ENCODE peak calls at places on chromosomes 13 and 19, in eight cellular contexts. J, M, K, E, Z, D, F and Q are unnamed samples.
A peak's percentile ranks its signal among the peaks of the same experiment; 100 is the strongest.

GRCh38 chr19:7326105-7326877 is 22.4 kb upstream of the ARHGEF18 start:
- DNase-seq in J (peak; percentile 74), M (no peak), K (no peak), E (peak; percentile 38), Z (no peak), D (no peak), F (no peak), Q (peak; percentile 57)

GRCh38 chr13:25725104-25725503 is 326.7 kb downstream of the SHISA2 start:
- DNase-seq in J (no peak), M (no peak), K (no peak), E (no peak), Z (no peak), D (no peak), F (no peak), Q (no peak)

GRCh38 chr13:27976362-27977177 is 7.5 kb upstream of the CDX2 start:
- DNase-seq in J (no peak), M (no peak), K (no peak), E (no peak), Z (no peak), D (no peak), F (no peak), Q (no peak)

GRCh38 chr19:33306853-33307792 is 4.8 kb upstream of the CEBPA start:
- DNase-seq in J (peak; percentile 33), M (no peak), K (no peak), E (no peak), Z (no peak), D (no peak), F (peak; percentile 84), Q (no peak)

GRCh38 chr13:35716644-35717170 is 240.2 kb upstream of the MAB21L1 start:
- DNase-seq in J (no peak), M (no peak), K (no peak), E (no peak), Z (no peak), D (no peak), F (no peak), Q (no peak)

GRCh38 chr13:43846496-43846895 is 33.0 kb downstream of the CCDC122 start:
- DNase-seq in J (no peak), M (no peak), K (no peak), E (no peak), Z (no peak), D (no peak), F (no peak), Q (no peak)

GRCh38 chr13:114071991-114072390 is 60.4 kb downstream of the RASA3 start:
- DNase-seq in J (no peak), M (no peak), K (peak; percentile 11), E (no peak), Z (no peak), D (no peak), F (no peak), Q (no peak)

GRCh38 chr13:64446372-64446771 is 2783.8 kb downstream of the PCDH9 start:
- DNase-seq in J (no peak), M (no peak), K (no peak), E (peak; percentile 20), Z (no peak), D (no peak), F (no peak), Q (peak; percentile 24)

GRCh38 chr19:13843104-13843921 is 33.6 kb upstream of the NANOS3 start:
- DNase-seq in J (peak; percentile 75), M (peak; percentile 87), K (no peak), E (peak; percentile 86), Z (no peak), D (peak; percentile 72), F (peak; percentile 69), Q (peak; percentile 97)

GRCh38 chr13:29917573-29918091 is 67.2 kb upstream of the UBL3 start:
- DNase-seq in J (no peak), M (no peak), K (no peak), E (no peak), Z (no peak), D (no peak), F (no peak), Q (no peak)

GRCh38 chr13:48094404-48094780 is 512 bp downstream of the MED4 start:
- DNase-seq in J (no peak), M (no peak), K (no peak), E (no peak), Z (no peak), D (no peak), F (no peak), Q (no peak)

GRCh38 chr13:20945952-20946383 is 43.4 kb upstream of the XPO4 start:
- DNase-seq in J (peak; percentile 22), M (no peak), K (no peak), E (no peak), Z (no peak), D (no peak), F (no peak), Q (no peak)

GRCh38 chr19:46958542-46958941 is 61.1 kb upstream of the NPAS1 start:
- DNase-seq in J (no peak), M (no peak), K (no peak), E (no peak), Z (no peak), D (no peak), F (no peak), Q (peak; percentile 50)

GRCh38 chr13:73681015-73681414 is 453.2 kb downstream of the KLF12 start:
- DNase-seq in J (no peak), M (no peak), K (no peak), E (no peak), Z (no peak), D (no peak), F (no peak), Q (no peak)

GRCh38 chr19:7919681-7920519 is at the start of gene SNAPC2:
- DNase-seq in J (peak; percentile 98), M (peak; percentile 85), K (peak; percentile 93), E (peak; percentile 94), Z (peak; percentile 66), D (peak; percentile 97), F (peak; percentile 96), Q (peak; percentile 94)

GRCh38 chr13:23428183-23428528 is 5.3 kb downstream of the SACS start:
- DNase-seq in J (no peak), M (no peak), K (no peak), E (no peak), Z (no peak), D (no peak), F (no peak), Q (no peak)

DNA sequence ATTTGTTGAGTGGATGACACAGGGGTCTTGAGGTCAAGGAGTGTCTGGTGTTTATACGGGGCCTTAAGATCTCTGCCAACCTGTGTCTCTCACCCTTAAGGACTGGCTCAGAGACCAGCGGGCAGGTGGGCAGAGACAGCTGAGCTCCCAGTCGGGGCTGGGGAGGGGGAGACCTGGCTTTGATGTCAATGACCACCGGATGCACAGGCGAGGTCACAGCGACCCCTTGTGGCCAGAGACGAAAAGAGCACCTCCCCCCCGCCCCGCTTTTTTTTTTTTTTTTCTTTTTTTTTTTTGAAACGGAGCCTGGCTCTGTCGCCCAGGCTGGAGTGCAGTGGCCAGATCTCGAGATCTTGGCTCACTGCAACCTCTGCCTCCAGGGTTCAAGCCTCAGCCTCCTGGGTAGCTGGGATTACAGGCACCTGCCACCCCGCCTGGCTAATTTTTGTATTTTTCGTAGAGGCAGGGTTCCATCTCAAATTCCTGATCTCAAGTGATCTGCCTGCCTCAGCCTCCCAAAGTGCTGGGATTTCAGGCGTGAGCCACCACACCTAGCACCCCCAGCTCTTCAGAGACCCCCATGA is 12.1 kb upstream of the KLK14 start:
- DNase-seq in J (no peak), M (peak; percentile 31), K (no peak), E (peak; percentile 34), Z (no peak), D (peak; percentile 30), F (no peak), Q (peak; percentile 19)
- TF ChIP-seq CTCF in J (peak; percentile 67), M (peak; percentile 94), K (peak; percentile 33), E (peak; percentile 80), Z (peak; percentile 64), D (peak; percentile 62), F (peak; percentile 59), Q (peak; percentile 69)

GRCh38 chr13:38900188-38900587 is 90.4 kb downstream of the STOML3 start:
- DNase-seq in J (no peak), M (no peak), K (no peak), E (no peak), Z (no peak), D (no peak), F (no peak), Q (no peak)
- TF ChIP-seq CTCF in J (no peak), M (no peak), K (no peak), E (no peak), Z (no peak), D (no peak), F (no peak), Q (no peak)

GRCh38 chr19:55118401-55118991 is 1.1 kb upstream of the PPP1R12C start:
- DNase-seq in J (peak; percentile 35), M (no peak), K (no peak), E (peak; percentile 54), Z (no peak), D (peak; percentile 52), F (peak; percentile 71), Q (no peak)

GRCh38 chr19:55116232-55117062 is 990 bp downstream of the PPP1R12C start:
- DNase-seq in J (peak; percentile 69), M (no peak), K (no peak), E (peak; percentile 67), Z (no peak), D (peak; percentile 67), F (peak; percentile 50), Q (peak; percentile 43)

GRCh38 chr19:55117636-55118391 is at the start of gene PPP1R12C:
- DNase-seq in J (peak; percentile 99), M (peak; percentile 98), K (peak; percentile 97), E (peak; percentile 99), Z (peak; percentile 94), D (peak; percentile 99), F (peak; percentile 99), Q (peak; percentile 99)

GRCh38 chr19:55117063-55117635 is 288 bp downstream of the PPP1R12C start:
- DNase-seq in J (peak; percentile 32), M (no peak), K (no peak), E (no peak), Z (no peak), D (peak; percentile 54), F (no peak), Q (no peak)

GRCh38 chr19:55119053-55119452 is 1.6 kb upstream of the PPP1R12C start:
- DNase-seq in J (no peak), M (no peak), K (no peak), E (no peak), Z (no peak), D (no peak), F (no peak), Q (no peak)
- TF ChIP-seq CTCF in J (no peak), M (no peak), K (no peak), E (no peak), Z (no peak), D (no peak), F (no peak), Q (no peak)

DNA sequence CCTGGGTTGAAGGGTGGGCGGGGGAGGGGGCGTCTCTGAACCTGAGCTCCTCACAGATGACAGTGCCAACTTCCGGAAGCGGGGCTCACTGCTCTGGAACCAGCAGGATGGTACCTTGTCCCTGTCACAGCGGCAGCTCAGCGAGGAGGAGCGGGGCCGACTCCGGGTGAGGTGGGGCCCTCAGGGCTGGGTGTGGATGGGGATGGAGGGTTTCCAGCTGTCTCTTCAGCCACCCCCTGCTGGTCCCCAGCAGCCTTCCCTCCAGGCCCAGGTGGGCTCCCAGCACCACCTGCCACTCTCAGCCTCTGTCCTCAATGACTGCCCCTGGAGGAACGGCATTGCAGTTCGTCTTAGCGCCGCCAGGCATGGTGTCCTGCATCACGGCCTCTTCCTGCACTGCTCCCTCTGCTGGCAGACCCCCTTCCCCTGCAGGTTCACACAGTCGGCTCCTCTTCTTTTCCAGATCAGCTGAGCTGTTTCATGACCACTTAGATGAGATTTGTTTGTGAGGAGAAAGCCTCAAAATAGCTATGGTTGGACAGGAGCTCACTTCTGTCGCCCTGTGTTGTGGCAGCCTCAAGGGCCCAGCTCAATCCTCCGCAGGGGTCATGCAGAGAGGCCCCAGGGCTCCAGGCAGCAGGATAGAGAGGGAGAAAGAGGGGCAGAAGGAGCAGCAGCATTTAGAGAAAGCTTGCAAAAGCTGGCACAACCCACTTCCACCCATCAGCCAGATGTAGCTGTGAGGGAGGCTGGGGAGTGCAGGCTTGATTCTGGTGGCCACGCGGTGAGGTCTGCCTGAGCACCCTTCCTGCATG is 2.5 kb upstream of the GARIN5A start:
- DNase-seq in J (no peak), M (no peak), K (no peak), E (peak; percentile 89), Z (no peak), D (no peak), F (no peak), Q (no peak)
- TF ChIP-seq CTCF in J (peak; percentile 11), M (peak; percentile 52), K (no peak), E (peak; percentile 76), Z (peak; percentile 57), D (no peak), F (no peak), Q (no peak)